ENCODE peak calls at places on chromosome 5, in six cellular contexts. R, F, S, G, Y and L are unnamed samples.

GRCh38 chr5:61299254-61299653 is 32.8 kb upstream of the ZSWIM6 start:
- DNase-seq in F (no peak), Y (no peak), S (no peak), G (no peak), R (peak), L (no peak)

GRCh38 chr5:7705261-7705660 is 145.7 kb downstream of the CFAP90 start:
- DNase-seq in R (no peak), F (no peak), Y (no peak), G (no peak), S (no peak), L (no peak)

GRCh38 chr5:109645591-109646236 is 44.0 kb upstream of the MAN2A1 start:
- DNase-seq in S (peak), F (peak), Y (no peak), G (no peak), R (no peak), L (no peak)

GRCh38 chr5:23506329-23507236 is 826 bp upstream of the PRDM9 start:
- DNase-seq in Y (no peak), S (peak), G (no peak), R (no peak), F (peak), L (no peak)

GRCh38 chr5:178431777-178432155 is 158.4 kb downstream of the COL23A1 start:
- DNase-seq in Y (no peak), F (no peak), S (no peak), G (no peak), R (no peak), L (no peak)

GRCh38 chr5:58149750-58150149 is 310.1 kb downstream of the PLK2 start:
- DNase-seq in R (no peak), G (no peak), Y (no peak), F (no peak), S (no peak), L (no peak)

GRCh38 chr5:127313847-127314473 is 23.4 kb downstream of the MEGF10 start:
- DNase-seq in S (peak), Y (peak), F (peak), G (peak), R (no peak), L (no peak)

GRCh38 chr5:31581498-31582099 is 49.5 kb downstream of the C5orf22 start:
- DNase-seq in R (no peak), Y (no peak), G (no peak), S (no peak), F (peak), L (no peak)

GRCh38 chr5:151584057-151584937 is 6.8 kb downstream of the FAT2 start:
- DNase-seq in G (no peak), F (no peak), Y (no peak), S (no peak), R (peak), L (no peak)

GRCh38 chr5:134142088-134142487 is 27.6 kb downstream of the TCF7 start:
- DNase-seq in G (peak), R (no peak), S (peak), F (no peak), Y (peak), L (peak)

GRCh38 chr5:77843570-77844407 is 67.7 kb upstream of the TBCA start:
- DNase-seq in F (no peak), S (no peak), R (no peak), G (no peak), Y (no peak), L (no peak)

GRCh38 chr5:79025054-79025465 is 40.0 kb upstream of the ARSB start:
- DNase-seq in F (peak), G (peak), R (peak), Y (peak), S (peak), L (no peak)

GRCh38 chr5:179212870-179213269 is 132.4 kb downstream of the ADAMTS2 start:
- DNase-seq in F (peak), G (no peak), R (no peak), S (no peak), Y (no peak), L (no peak)

GRCh38 chr5:42718591-42718990 is 38.0 kb upstream of the CCDC152 start:
- DNase-seq in Y (no peak), R (no peak), S (no peak), G (no peak), F (no peak), L (no peak)

GRCh38 chr5:145636396-145636795 is 198.7 kb downstream of the PRELID2 start:
- DNase-seq in G (no peak), R (no peak), S (no peak), Y (no peak), F (peak), L (no peak)

GRCh38 chr5:55645304-55645703 is 66.8 kb downstream of the SLC38A9 start:
- DNase-seq in S (no peak), G (no peak), Y (no peak), F (no peak), R (no peak), L (no peak)

GRCh38 chr5:16690243-16690839 is 73.5 kb upstream of the RETREG1 start:
- DNase-seq in Y (no peak), G (no peak), F (peak), S (peak), R (peak), L (no peak)

GRCh38 chr5:111983459-111983858 is 226.5 kb upstream of the NREP start:
- DNase-seq in S (no peak), Y (no peak), F (no peak), G (no peak), R (no peak), L (no peak)

GRCh38 chr5:86679529-86679928 is 61.8 kb downstream of the COX7C start:
- DNase-seq in Y (peak), R (peak), F (peak), S (no peak), G (no peak), L (no peak)

GRCh38 chr5:172450861-172451695 is 3.2 kb downstream of the SH3PXD2B start:
- DNase-seq in S (peak), F (peak), G (no peak), Y (no peak), R (no peak), L (no peak)

GRCh38 chr5:437281-437771 is 5.7 kb upstream of the EXOC3 start:
- DNase-seq in G (peak), S (no peak), R (no peak), F (peak), Y (no peak), L (no peak)

GRCh38 chr5:8730194-8730593 is 815.7 kb downstream of the SEMA5A start:
- DNase-seq in Y (no peak), G (no peak), F (no peak), S (no peak), R (no peak), L (no peak)

GRCh38 chr5:123371575-123372179 is 51.5 kb downstream of the CEP120 start:
- DNase-seq in R (no peak), Y (peak), G (no peak), F (peak), S (peak), L (no peak)

GRCh38 chr5:72328172-72328571 is 8.0 kb downstream of the PTCD2 start:
- DNase-seq in Y (peak), F (peak), S (no peak), R (peak), G (no peak), L (no peak)

GRCh38 chr5:53463909-53464621 is 16.4 kb upstream of the FST start:
- DNase-seq in R (no peak), Y (no peak), S (no peak), F (no peak), G (no peak), L (no peak)

GRCh38 chr5:112973036-112973435 is 3.6 kb upstream of the DCP2 start:
- DNase-seq in G (no peak), F (no peak), S (no peak), R (no peak), Y (no peak), L (no peak)

GRCh38 chr5:88948746-88949600 is 66.0 kb upstream of the MEF2C start:
- DNase-seq in R (no peak), Y (no peak), F (no peak), G (no peak), S (no peak), L (no peak)

GRCh38 chr5:153905214-153905613 is 133.5 kb downstream of the FAM114A2 start:
- DNase-seq in R (no peak), F (no peak), G (no peak), S (no peak), Y (no peak), L (no peak)
- TF ChIP-seq POLR2AphosphoS5 in R (no peak), F (no peak), G (no peak), S (no peak), Y (no peak), L (no peak)

DNA sequence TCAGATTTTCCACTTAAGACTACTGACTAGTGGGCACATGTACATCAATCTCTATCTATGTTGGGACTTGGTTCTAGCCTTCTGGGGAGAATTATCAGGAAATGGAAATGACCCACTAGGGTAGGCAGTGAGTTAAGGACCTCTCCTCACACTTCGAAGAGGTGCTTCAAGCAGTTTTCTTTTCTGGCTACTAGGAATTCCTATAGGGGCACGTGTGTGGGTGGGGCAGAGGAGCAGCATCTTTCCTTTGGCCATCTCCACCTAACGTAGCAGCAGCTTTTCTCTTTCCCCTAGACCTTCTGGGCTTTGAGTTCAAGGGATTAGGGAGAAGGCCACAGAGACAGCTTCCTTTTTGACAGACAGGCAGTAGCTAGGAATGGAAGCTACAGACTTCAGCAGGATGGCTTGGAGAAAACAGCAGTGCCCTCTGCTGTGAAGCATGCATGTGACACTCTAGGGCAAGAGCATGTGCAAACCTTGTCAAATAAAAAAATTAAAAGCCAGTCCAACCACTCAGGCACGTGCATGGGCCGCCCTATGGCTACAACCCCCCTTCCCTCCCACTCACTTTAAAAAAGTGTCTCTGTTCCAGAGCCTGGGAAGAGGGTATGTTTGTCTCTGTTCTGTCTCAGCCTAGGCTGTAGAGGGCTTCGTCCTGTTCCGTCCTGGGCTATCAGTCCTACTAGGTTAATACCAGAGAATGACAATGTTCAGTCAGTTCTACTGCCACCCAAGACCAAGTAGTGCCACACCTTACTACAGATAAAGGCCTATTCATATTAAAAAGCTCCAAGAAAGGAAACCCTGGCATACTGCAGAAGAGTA is 8.7 kb upstream of the GFRA3 start:
- DNase-seq in Y (peak), G (peak), R (peak), F (peak), S (no peak), L (no peak)
- TF ChIP-seq POLR2AphosphoS5 in Y (no peak), G (no peak), R (peak), F (no peak), S (no peak), L (no peak)

GRCh38 chr5:175479125-175479881 is 943 bp downstream of the SFXN1 start:
- DNase-seq in G (no peak), Y (no peak), F (peak), S (no peak), R (no peak), L (no peak)
- TF ChIP-seq POLR2AphosphoS5 in G (no peak), Y (no peak), F (no peak), S (no peak), R (no peak), L (no peak)

GRCh38 chr5:157384971-157385709 is 74.9 kb upstream of the NIPAL4 start:
- DNase-seq in G (no peak), S (no peak), F (peak), R (peak), Y (no peak), L (no peak)
- TF ChIP-seq POLR2AphosphoS5 in G (no peak), S (no peak), F (peak), R (peak), Y (peak), L (peak)

GRCh38 chr5:89988998-89989690 is 420.4 kb downstream of the CETN3 start:
- DNase-seq in F (no peak), G (no peak), S (no peak), R (no peak), Y (no peak), L (no peak)
- TF ChIP-seq POLR2AphosphoS5 in F (no peak), G (no peak), S (no peak), R (no peak), Y (no peak), L (no peak)

DNA sequence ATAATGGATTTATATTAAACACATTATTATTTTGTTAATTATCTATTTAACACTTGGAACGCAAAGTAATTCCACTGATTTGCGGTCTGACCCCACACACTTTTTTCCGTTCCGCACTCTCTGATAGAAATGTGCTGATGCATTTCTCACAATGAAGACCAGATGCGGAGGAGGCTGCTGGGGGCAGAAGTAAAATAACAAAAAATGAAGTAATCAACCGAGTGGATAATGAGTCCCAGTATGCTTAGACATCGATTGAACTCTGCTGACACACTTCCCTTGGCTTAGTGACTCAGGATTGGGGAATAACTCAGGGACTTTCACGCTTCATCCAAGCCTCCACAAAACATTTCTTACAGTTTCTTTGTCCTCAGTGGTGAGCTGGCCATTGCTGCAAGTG is 201.1 kb downstream of the ADAMTS12 start:
- DNase-seq in G (no peak), S (no peak), Y (no peak), R (no peak), F (no peak), L (no peak)
- TF ChIP-seq POLR2AphosphoS5 in G (no peak), S (no peak), Y (no peak), R (no peak), F (no peak), L (no peak)

DNA sequence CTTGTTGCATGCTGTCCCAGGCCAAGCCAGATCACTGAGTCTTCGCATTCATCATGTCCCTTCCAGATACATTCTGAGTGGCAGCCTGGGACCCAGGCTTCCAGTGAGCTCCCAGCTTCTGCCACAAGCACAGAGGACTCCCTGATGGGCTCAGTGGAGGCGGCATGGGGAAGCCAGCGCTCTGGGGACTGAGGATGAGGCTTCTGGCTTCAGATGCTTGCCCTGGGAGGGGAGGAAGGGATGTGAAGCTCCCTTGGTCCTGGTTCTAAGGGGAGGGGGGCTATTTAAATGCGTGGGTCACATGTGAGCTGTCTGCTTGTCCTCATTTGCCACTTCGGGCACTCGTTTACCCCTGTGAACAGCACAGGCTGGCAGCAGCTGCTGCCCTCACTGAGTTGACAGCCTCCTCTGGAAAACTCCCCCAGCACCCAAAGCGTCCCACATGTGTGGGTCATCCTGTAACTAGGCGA is 174.0 kb downstream of the NR3C1 start:
- DNase-seq in Y (no peak), F (no peak), S (no peak), R (no peak), G (no peak), L (no peak)
- TF ChIP-seq POLR2AphosphoS5 in Y (no peak), F (no peak), S (no peak), R (no peak), G (no peak), L (no peak)